ENCODE peak calls at places on chromosomes 12 and 14, in ten cellular contexts. W is activated CD4-positive, alpha-beta T cell treated with anti-CD3 and anti-CD28 coated beads, Interleukin-2, amount 50 U/mL, for 1 hour; Y is AG08395; J is transverse colon; E is pons; O is effector memory CD8-positive, alpha-beta T cell; U is stimulated activated CD4-positive, alpha-beta T cell treated with anti-CD3 and anti-CD28 coated beads, Interleukin-15, amount 100 ng/mL, for 1 hour; V is nephron progenitor cell; K is fibroblast of villous mesenchyme; S is cardiac fibroblast. Q is an unnamed sample.
A peak's percentile ranks its signal among the peaks of the same experiment; 100 is the strongest.

GRCh38 chr12:5783274-5783920 is 161.7 kb downstream of the ANO2 start:
- DNase-seq in W (no peak), Y (no peak), J (no peak), E (no peak), O (no peak), U (no peak), V (no peak), K (no peak), S (no peak), Q (no peak)

GRCh38 chr14:28058012-28058296 is 708.6 kb upstream of the FOXG1 start:
- DNase-seq in W (no peak), Y (no peak), J (no peak), E (no peak), O (no peak), U (no peak), V (no peak), K (no peak), S (no peak), Q (no peak)

GRCh38 chr12:95326450-95326849 is 108.8 kb downstream of the VEZT start:
- DNase-seq in W (no peak), Y (peak; percentile 34), J (no peak), E (no peak), O (no peak), U (no peak), V (no peak), K (peak; percentile 90), S (peak; percentile 34), Q (no peak)

GRCh38 chr12:98701166-98701565 is 56.1 kb downstream of the APAF1 start:
- DNase-seq in W (no peak), Y (no peak), J (no peak), E (no peak), O (no peak), U (no peak), V (no peak), K (no peak), S (no peak), Q (no peak)

GRCh38 chr14:78164226-78164853 is 5.8 kb upstream of the NRXN3 start:
- DNase-seq in W (no peak), Y (no peak), J (peak; percentile 31), E (no peak), O (no peak), U (no peak), V (peak; percentile 65), K (no peak), S (no peak), Q (no peak)

GRCh38 chr14:61381589-61381988 is 60.2 kb downstream of the PRKCH start:
- DNase-seq in W (no peak), Y (no peak), J (no peak), E (no peak), O (no peak), U (no peak), V (no peak), K (no peak), S (no peak), Q (no peak)

GRCh38 chr12:46559311-46559710 is 186.7 kb upstream of the SLC38A2 start:
- DNase-seq in W (no peak), Y (no peak), J (no peak), E (no peak), O (no peak), U (no peak), V (no peak), K (peak; percentile 74), S (peak; percentile 37), Q (no peak)

GRCh38 chr12:46698003-46698402 is 127.8 kb downstream of the SLC38A4 start:
- DNase-seq in W (no peak), Y (no peak), J (no peak), E (no peak), O (no peak), U (no peak), V (no peak), K (no peak), S (no peak), Q (no peak)

GRCh38 chr14:83395321-83395720 is 1861.7 kb upstream of the SEL1L start:
- DNase-seq in W (no peak), Y (no peak), J (no peak), E (no peak), O (no peak), U (no peak), V (no peak), K (no peak), S (no peak), Q (no peak)

GRCh38 chr12:43407816-43408645 is 144.0 kb downstream of the ADAMTS20 start:
- DNase-seq in W (no peak), Y (no peak), J (no peak), E (no peak), O (no peak), U (no peak), V (no peak), K (peak; percentile 22), S (no peak), Q (no peak)

GRCh38 chr12:116376354-116377193 is 99.1 kb upstream of the MED13L start:
- DNase-seq in W (no peak), Y (peak; percentile 68), J (no peak), E (no peak), O (no peak), U (no peak), V (no peak), K (peak; percentile 69), S (peak; percentile 94), Q (no peak)

Q was measured in activated CD4-positive, CD25-positive, alpha-beta regulatory T cell.